ENCODE peak calls at places on chromosome 16, in six cellular contexts. Z is effector CD4-positive, alpha-beta T cell; N is ovary; R is C1 segment of cervical spinal cord; P is NCI-H774; A is activated CD8-positive, alpha-beta T cell treated with anti-CD3 and anti-CD28 coated beads, Interleukin-2, amount 10 ng/mL, durations not matched to agents 7 days and 5 days. X is an unnamed sample.

GRCh38 chr16:58012481-58012880 is 11.3 kb downstream of the USB1 start:
- DNase-seq in Z (no peak), N (no peak), R (no peak), P (no peak), A (no peak), X (no peak)

GRCh38 chr16:22318690-22319358 is 21.6 kb downstream of the POLR3E start:
- DNase-seq in Z (peak; percentile 59), N (no peak), R (no peak), P (no peak), A (peak; percentile 74), X (peak; percentile 36)

GRCh38 chr16:57700801-57701551 is 6.4 kb downstream of the DRC7 start:
- DNase-seq in Z (no peak), N (no peak), R (no peak), P (no peak), A (no peak), X (no peak)

GRCh38 chr16:102060-102855 is 24.2 kb downstream of the MPG start:
- DNase-seq in Z (no peak), N (peak; percentile 84), R (peak; percentile 65), P (no peak), A (no peak), X (no peak)

GRCh38 chr16:3187798-3188674 is at the start of gene OR1F1:
- DNase-seq in Z (no peak), N (no peak), R (no peak), P (peak; percentile 52), A (peak; percentile 86), X (no peak)

GRCh38 chr16:10965440-10966039 is 21.2 kb downstream of the CLEC16A start:
- DNase-seq in Z (no peak), N (no peak), R (no peak), P (no peak), A (no peak), X (peak; percentile 58)

GRCh38 chr16:10876799-10877341 is at the start of gene CIITA:
- DNase-seq in Z (no peak), N (no peak), R (peak; percentile 60), P (no peak), A (peak; percentile 84), X (peak; percentile 92)

GRCh38 chr16:71788578-71788977 is 20.1 kb downstream of the AP1G1 start:
- DNase-seq in Z (no peak), N (no peak), R (no peak), P (no peak), A (no peak), X (no peak)